ENCODE peak calls at places on chromosomes 5 and 9, in four cellular contexts. U is psoas muscle, R is ovary, D is colonic mucosa. W is an unnamed sample. For H3K4me1, the result is how much of the 10 kb centered on the place peaks cover.

GRCh38 chr5:86979801-86980510 is 287.7 kb upstream of the RASA1 start:
- DNase-seq in U (no peak), R (no peak), D (no peak), W (no peak)

GRCh38 chr9:129124507-129125069 is 13.4 kb downstream of the PTPA start:
- DNase-seq in U (no peak), R (no peak), D (no peak), W (no peak)

GRCh38 chr5:93610581-93611167 is 27.7 kb downstream of the NR2F1 start:
- DNase-seq in U (no peak), R (no peak), D (no peak), W (no peak)

GRCh38 chr5:4295663-4296339 is 700.2 kb downstream of the IRX1 start:
- DNase-seq in U (no peak), R (no peak), D (no peak), W (no peak)

GRCh38 chr9:113254991-113255390 is 20.4 kb downstream of the CDC26 start:
- DNase-seq in U (no peak), R (no peak), D (no peak), W (no peak)

GRCh38 chr5:135535420-135535819 is 344 bp downstream of the NEUROG1 start:
- DNase-seq in U (no peak), R (no peak), D (no peak), W (no peak)

GRCh38 chr9:24296124-24296523 is 249.6 kb downstream of the IZUMO3 start:
- DNase-seq in U (no peak), R (no peak), D (no peak), W (no peak)

GRCh38 chr5:109250080-109250479 is 159.7 kb downstream of the PJA2 start:
- DNase-seq in U (no peak), R (no peak), D (no peak), W (no peak)

GRCh38 chr5:88674262-88675158 is 208.5 kb downstream of the MEF2C start:
- DNase-seq in U (no peak), R (no peak), D (no peak), W (peak)

GRCh38 chr5:141003791-141004601 is 37.7 kb downstream of the PCDHAC2 start:
- DNase-seq in U (no peak), R (no peak), D (no peak), W (no peak)

GRCh38 chr5:123916331-123917121 is 404.5 kb downstream of the CSNK1G3 start:
- DNase-seq in U (no peak), R (no peak), D (no peak), W (no peak)

GRCh38 chr5:67677422-67677970 is 480.9 kb upstream of the CD180 start:
- DNase-seq in U (peak), R (no peak), D (peak), W (no peak)

GRCh38 chr5:80588858-80589540 is 18.9 kb upstream of the ANKRD34B start:
- DNase-seq in U (no peak), R (no peak), D (no peak), W (no peak)

GRCh38 chr5:10682801-10683525 is 78.1 kb downstream of the DAP start:
- DNase-seq in U (no peak), R (no peak), D (no peak), W (peak)

GRCh38 chr5:902129-902916 is 9.6 kb downstream of the TRIP13 start:
- DNase-seq in U (no peak), R (peak), D (no peak), W (no peak)

GRCh38 chr9:89149726-89150125 is 28.9 kb downstream of the SHC3 start:
- DNase-seq in U (no peak), R (no peak), D (no peak), W (no peak)

GRCh38 chr5:136011427-136012001 is 17.3 kb upstream of the TGFBI start:
- DNase-seq in U (no peak), R (no peak), D (no peak), W (no peak)

GRCh38 chr9:122349201-122349600 is 21.6 kb upstream of the PTGS1 start:
- DNase-seq in U (no peak), R (no peak), D (no peak), W (no peak)

GRCh38 chr5:135433626-135434426 is 13.3 kb downstream of the DCANP1 start:
- DNase-seq in U (no peak), R (no peak), D (no peak), W (no peak)

GRCh38 chr5:2266668-2267240 is 384.0 kb upstream of the IRX4 start:
- DNase-seq in U (no peak), R (no peak), D (no peak), W (no peak)

GRCh38 chr5:83025690-83026472 is 51.3 kb downstream of the TMEM167A start:
- DNase-seq in U (no peak), R (no peak), D (no peak), W (no peak)

GRCh38 chr9:112705773-112706427 is 12.0 kb downstream of the INIP start:
- DNase-seq in U (no peak), R (peak), D (no peak), W (no peak)

GRCh38 chr9:13478235-13478634 is 198.7 kb upstream of the MPDZ start:
- DNase-seq in U (no peak), R (no peak), D (no peak), W (no peak)

GRCh38 chr5:151772868-151773561 is 1.3 kb downstream of the G3BP1 start:
- DNase-seq in U (no peak), R (no peak), D (no peak), W (no peak)

GRCh38 chr9:27196383-27196782 is 87.4 kb downstream of the TEK start:
- DNase-seq in U (no peak), R (no peak), D (no peak), W (no peak)

GRCh38 chr9:34242830-34243229 is 64.0 kb downstream of the UBAP1 start:
- DNase-seq in U (no peak), R (no peak), D (no peak), W (no peak)

GRCh38 chr9:70412678-70413426 is 1.6 kb downstream of the KLF9 start:
- DNase-seq in U (peak), R (peak), D (peak), W (peak)

GRCh38 chr5:139381837-139382361 is 1.2 kb downstream of the SLC23A1 start:
- DNase-seq in U (no peak), R (no peak), D (no peak), W (no peak)
- H3K4me3 ChIP-seq in U (no peak), R (no peak), D (no peak), W (no peak)

DNA sequence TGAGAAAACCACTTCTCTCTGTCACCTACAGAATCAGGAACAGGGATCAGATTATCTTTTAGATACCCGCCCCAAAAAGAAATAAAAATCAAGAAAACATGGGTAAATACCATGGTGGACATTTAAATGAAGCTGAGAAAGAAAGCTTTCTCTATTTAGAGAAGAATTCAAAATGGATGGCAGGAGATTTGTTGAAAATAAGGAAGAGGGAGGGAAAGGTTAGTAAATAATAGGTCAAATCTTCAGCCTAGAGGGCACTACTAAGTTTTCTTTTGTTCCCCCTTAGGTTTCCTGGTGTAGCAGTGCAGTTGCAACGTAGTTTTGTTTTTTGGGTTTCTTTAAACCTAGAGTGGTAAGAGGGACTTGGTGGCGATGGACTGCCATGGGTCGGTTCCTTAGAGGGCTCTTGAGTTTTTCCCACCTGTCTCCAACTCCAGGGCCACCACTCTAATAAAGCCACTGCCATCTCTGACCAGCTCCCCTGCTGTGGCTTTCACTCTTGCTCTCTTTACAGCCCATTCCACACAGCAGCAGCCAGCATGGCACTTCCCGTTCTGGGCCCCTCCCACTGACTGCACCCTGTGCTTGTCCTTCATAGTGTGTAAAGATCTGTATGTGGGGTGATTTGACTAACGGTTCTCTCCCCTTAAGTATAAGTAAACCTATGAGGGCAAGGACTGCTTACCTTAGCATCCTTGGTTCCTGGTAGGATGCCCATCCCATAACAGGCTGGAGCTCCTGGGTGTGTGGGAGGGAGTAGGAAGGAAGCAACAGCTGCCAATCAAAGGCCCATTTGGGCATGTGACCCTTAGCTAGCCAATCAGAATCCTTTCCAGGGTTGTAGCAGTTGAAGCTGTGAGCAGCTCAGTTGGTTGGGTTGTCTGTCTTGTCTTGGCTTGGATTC is 118.3 kb downstream of the SLC1A3 start:
- DNase-seq in U (peak), R (no peak), D (peak), W (peak)
- H3K4me1 ChIP-seq in U (under half), R (under half), D (under half), W (under half)

GRCh38 chr9:68574150-68574549 is 33.5 kb upstream of the TMEM252 start:
- DNase-seq in U (no peak), R (no peak), D (no peak), W (no peak)

GRCh38 chr9:68577778-68578591 is 37.3 kb upstream of the TMEM252 start:
- DNase-seq in U (no peak), R (no peak), D (no peak), W (no peak)

DNA sequence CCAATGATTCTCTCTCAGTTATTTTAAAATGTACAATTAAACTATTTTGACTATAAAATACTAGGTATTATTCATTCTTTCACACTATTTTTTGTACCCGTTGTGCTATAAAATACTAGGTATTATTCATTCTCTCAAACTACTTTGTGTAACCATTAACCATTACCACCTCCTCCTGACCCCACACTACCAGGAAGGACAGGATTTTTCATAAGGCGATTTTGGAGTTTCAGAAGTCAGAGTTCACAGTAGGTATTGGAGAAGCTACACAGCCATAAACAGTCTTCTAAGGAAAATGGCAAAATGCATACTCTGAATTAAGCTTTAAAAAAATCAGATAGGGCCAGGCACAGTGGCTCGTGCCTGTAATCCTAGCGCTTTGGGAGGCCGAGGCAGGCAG is 35.1 kb upstream of the TMEM252 start:
- DNase-seq in U (no peak), R (no peak), D (no peak), W (no peak)
- H3K4me3 ChIP-seq in U (no peak), R (no peak), D (no peak), W (no peak)

GRCh38 chr5:132751444-132751843 is 4.2 kb downstream of the CCNI2 start:
- DNase-seq in U (peak), R (no peak), D (no peak), W (no peak)
- H3K4me1 ChIP-seq in U (under half), R (under half), D (under half), W (under half)

DNA sequence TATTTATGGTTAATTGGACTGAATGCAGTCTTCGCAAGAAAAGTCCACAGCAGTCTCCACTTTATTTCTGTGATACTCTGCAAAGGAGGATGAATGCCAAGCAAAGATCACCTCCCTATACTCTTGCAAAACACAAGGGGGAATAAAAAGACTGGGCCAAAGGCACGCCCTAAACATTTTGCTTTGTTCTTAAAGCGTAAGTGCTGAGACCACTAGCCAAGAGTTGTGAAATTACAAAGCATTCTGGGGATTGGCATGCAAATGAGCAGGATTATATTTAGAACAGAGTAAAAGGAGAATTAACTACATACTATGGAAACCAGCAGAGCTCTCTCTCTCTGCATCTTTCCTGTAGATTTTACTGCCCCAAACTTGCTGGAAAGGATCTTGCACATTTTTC is 54.5 kb downstream of the DPYSL3 start:
- DNase-seq in U (no peak), R (no peak), D (no peak), W (no peak)
- H3K4me3 ChIP-seq in U (peak), R (peak), D (no peak), W (no peak)

DNA sequence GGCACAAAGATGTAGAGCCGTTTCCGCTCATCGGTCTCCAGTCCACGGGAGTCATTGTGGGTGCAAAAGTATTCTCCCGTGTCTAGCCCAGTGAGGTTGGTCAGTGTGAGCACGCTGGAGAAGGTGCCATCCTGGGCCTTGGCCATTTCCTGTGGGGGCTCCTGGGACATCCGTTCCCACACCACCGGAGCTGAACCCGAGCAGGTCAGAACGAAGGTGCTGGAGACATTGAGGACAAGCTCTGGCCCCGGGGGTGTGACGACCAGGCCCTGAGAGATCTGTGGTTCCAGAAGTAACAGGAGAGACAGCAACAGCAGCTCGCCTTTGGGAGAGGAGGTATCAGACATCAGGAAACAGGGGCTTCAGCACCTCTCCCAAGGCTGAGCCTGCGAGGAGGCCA is 20.1 kb downstream of the PDGFRB start:
- DNase-seq in U (no peak), R (no peak), D (no peak), W (no peak)
- H3K4me1 ChIP-seq in U (under half), R (under half), D (under half), W (under half)

GRCh38 chr9:132409828-132410528 is at the start of gene CFAP77:
- DNase-seq in U (peak), R (peak), D (peak), W (no peak)

GRCh38 chr9:132412089-132412488 is 2.1 kb downstream of the CFAP77 start:
- DNase-seq in U (no peak), R (no peak), D (no peak), W (no peak)

GRCh38 chr9:132408521-132408920 is 1.5 kb upstream of the CFAP77 start:
- DNase-seq in U (no peak), R (no peak), D (no peak), W (no peak)

GRCh38 chr9:132410642-132411041 is 631 bp downstream of the CFAP77 start:
- DNase-seq in U (no peak), R (no peak), D (no peak), W (no peak)

DNA sequence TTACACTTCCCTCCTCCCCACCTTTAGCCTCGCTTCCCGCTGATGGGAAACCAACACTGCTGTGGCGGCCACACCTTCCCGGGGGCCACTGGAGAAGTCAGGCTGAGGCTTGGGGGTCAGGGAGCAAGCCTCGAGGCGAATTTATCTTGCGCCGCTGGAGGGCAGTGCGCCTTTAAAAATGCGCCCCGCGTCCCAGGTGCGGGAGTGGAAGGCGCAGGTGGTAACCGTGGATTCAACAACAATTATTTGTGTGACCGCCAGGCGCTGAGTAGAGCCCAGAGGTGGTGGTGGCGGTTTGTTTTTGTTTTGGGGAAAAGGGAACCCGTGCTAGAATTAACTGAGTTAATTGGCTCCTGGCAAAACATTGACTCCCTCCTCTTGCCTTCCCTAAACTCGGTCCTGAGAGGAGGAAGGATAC is 1.1 kb downstream of the CFAP77 start:
- DNase-seq in U (no peak), R (peak), D (peak), W (peak)
- H3K4me3 ChIP-seq in U (peak), R (no peak), D (peak), W (peak)